ENCODE peak calls at places on chromosomes 3 and 15, in seven cellular contexts. One of them, this sample, is unnamed.

GRCh38 chr15:101439285-101439919 is 50.1 kb downstream of the PCSK6 start:
- DNase-seq in pancreas: no peak
- DNase-seq in stimulated activated CD4-positive, alpha-beta T cell treated with anti-CD3 and anti-CD28 coated beads, TNF-alpha, amount 100 ng/mL, for 4 hours: no peak
- DNase-seq in cardiac fibroblast: peak
- DNase-seq in psoas muscle: peak
- DNase-seq in RKO: no peak
- DNase-seq in A549: peak
- DNase-seq in this sample: peak

GRCh38 chr3:69296995-69297394 is 88.9 kb downstream of the FRMD4B start:
- DNase-seq in pancreas: no peak
- DNase-seq in stimulated activated CD4-positive, alpha-beta T cell treated with anti-CD3 and anti-CD28 coated beads, TNF-alpha, amount 100 ng/mL, for 4 hours: no peak
- DNase-seq in cardiac fibroblast: no peak
- DNase-seq in psoas muscle: no peak
- DNase-seq in RKO: no peak
- DNase-seq in A549: no peak
- DNase-seq in this sample: no peak

GRCh38 chr3:71949403-71949802 is 164.5 kb upstream of the PROK2 start:
- DNase-seq in pancreas: no peak
- DNase-seq in stimulated activated CD4-positive, alpha-beta T cell treated with anti-CD3 and anti-CD28 coated beads, TNF-alpha, amount 100 ng/mL, for 4 hours: no peak
- DNase-seq in cardiac fibroblast: no peak
- DNase-seq in psoas muscle: no peak
- DNase-seq in RKO: no peak
- DNase-seq in A549: no peak
- DNase-seq in this sample: no peak

GRCh38 chr3:172568713-172569112 is 45.5 kb upstream of the TNFSF10 start:
- DNase-seq in pancreas: no peak
- DNase-seq in stimulated activated CD4-positive, alpha-beta T cell treated with anti-CD3 and anti-CD28 coated beads, TNF-alpha, amount 100 ng/mL, for 4 hours: no peak
- DNase-seq in cardiac fibroblast: no peak
- DNase-seq in psoas muscle: no peak
- DNase-seq in RKO: no peak
- DNase-seq in A549: no peak
- DNase-seq in this sample: no peak

GRCh38 chr3:153029350-153029749 is 132.7 kb upstream of the RAP2B start:
- DNase-seq in pancreas: no peak
- DNase-seq in stimulated activated CD4-positive, alpha-beta T cell treated with anti-CD3 and anti-CD28 coated beads, TNF-alpha, amount 100 ng/mL, for 4 hours: no peak
- DNase-seq in cardiac fibroblast: peak
- DNase-seq in psoas muscle: no peak
- DNase-seq in RKO: no peak
- DNase-seq in A549: no peak
- DNase-seq in this sample: no peak

GRCh38 chr15:88586401-88587162 is 34.6 kb upstream of the AEN start:
- DNase-seq in pancreas: no peak
- DNase-seq in stimulated activated CD4-positive, alpha-beta T cell treated with anti-CD3 and anti-CD28 coated beads, TNF-alpha, amount 100 ng/mL, for 4 hours: no peak
- DNase-seq in cardiac fibroblast: peak
- DNase-seq in psoas muscle: no peak
- DNase-seq in RKO: peak
- DNase-seq in A549: no peak
- DNase-seq in this sample: no peak

GRCh38 chr15:40697916-40698315 is 2.9 kb downstream of the RAD51 start:
- DNase-seq in pancreas: no peak
- DNase-seq in stimulated activated CD4-positive, alpha-beta T cell treated with anti-CD3 and anti-CD28 coated beads, TNF-alpha, amount 100 ng/mL, for 4 hours: no peak
- DNase-seq in cardiac fibroblast: no peak
- DNase-seq in psoas muscle: no peak
- DNase-seq in RKO: no peak
- DNase-seq in A549: no peak
- DNase-seq in this sample: no peak

GRCh38 chr15:77181305-77182074 is 110.6 kb upstream of the TSPAN3 start:
- DNase-seq in pancreas: no peak
- DNase-seq in stimulated activated CD4-positive, alpha-beta T cell treated with anti-CD3 and anti-CD28 coated beads, TNF-alpha, amount 100 ng/mL, for 4 hours: no peak
- DNase-seq in cardiac fibroblast: no peak
- DNase-seq in psoas muscle: no peak
- DNase-seq in RKO: no peak
- DNase-seq in A549: no peak
- DNase-seq in this sample: no peak

GRCh38 chr3:51503007-51503406 is 3.2 kb upstream of the DCAF1 start:
- DNase-seq in pancreas: no peak
- DNase-seq in stimulated activated CD4-positive, alpha-beta T cell treated with anti-CD3 and anti-CD28 coated beads, TNF-alpha, amount 100 ng/mL, for 4 hours: no peak
- DNase-seq in cardiac fibroblast: no peak
- DNase-seq in psoas muscle: no peak
- DNase-seq in RKO: no peak
- DNase-seq in A549: no peak
- DNase-seq in this sample: no peak

GRCh38 chr3:140570602-140571001 is 107.3 kb upstream of the TRIM42 start:
- DNase-seq in pancreas: no peak
- DNase-seq in stimulated activated CD4-positive, alpha-beta T cell treated with anti-CD3 and anti-CD28 coated beads, TNF-alpha, amount 100 ng/mL, for 4 hours: no peak
- DNase-seq in cardiac fibroblast: no peak
- DNase-seq in psoas muscle: no peak
- DNase-seq in RKO: no peak
- DNase-seq in A549: no peak
- DNase-seq in this sample: no peak

GRCh38 chr3:194137314-194138097 is 1.6 kb downstream of the HES1 start:
- DNase-seq in pancreas: peak
- DNase-seq in stimulated activated CD4-positive, alpha-beta T cell treated with anti-CD3 and anti-CD28 coated beads, TNF-alpha, amount 100 ng/mL, for 4 hours: peak
- DNase-seq in cardiac fibroblast: peak
- DNase-seq in psoas muscle: peak
- DNase-seq in RKO: peak
- DNase-seq in A549: peak
- DNase-seq in this sample: peak

GRCh38 chr15:80978685-80979084 is 10.9 kb downstream of the MESD start:
- DNase-seq in pancreas: no peak
- DNase-seq in stimulated activated CD4-positive, alpha-beta T cell treated with anti-CD3 and anti-CD28 coated beads, TNF-alpha, amount 100 ng/mL, for 4 hours: no peak
- DNase-seq in cardiac fibroblast: no peak
- DNase-seq in psoas muscle: no peak
- DNase-seq in RKO: peak
- DNase-seq in A549: no peak
- DNase-seq in this sample: no peak

GRCh38 chr3:124774841-124775402 is 44.7 kb downstream of the UMPS start:
- DNase-seq in pancreas: no peak
- DNase-seq in stimulated activated CD4-positive, alpha-beta T cell treated with anti-CD3 and anti-CD28 coated beads, TNF-alpha, amount 100 ng/mL, for 4 hours: no peak
- DNase-seq in cardiac fibroblast: no peak
- DNase-seq in psoas muscle: no peak
- DNase-seq in RKO: no peak
- DNase-seq in A549: no peak
- DNase-seq in this sample: no peak

GRCh38 chr3:61521229-61521628 is 40.1 kb upstream of the PTPRG start:
- DNase-seq in pancreas: no peak
- DNase-seq in stimulated activated CD4-positive, alpha-beta T cell treated with anti-CD3 and anti-CD28 coated beads, TNF-alpha, amount 100 ng/mL, for 4 hours: no peak
- DNase-seq in cardiac fibroblast: no peak
- DNase-seq in psoas muscle: no peak
- DNase-seq in RKO: no peak
- DNase-seq in A549: no peak
- DNase-seq in this sample: no peak

GRCh38 chr15:35206060-35206675 is 121.1 kb upstream of the NANOGP8 start:
- DNase-seq in pancreas: no peak
- DNase-seq in stimulated activated CD4-positive, alpha-beta T cell treated with anti-CD3 and anti-CD28 coated beads, TNF-alpha, amount 100 ng/mL, for 4 hours: no peak
- DNase-seq in cardiac fibroblast: peak
- DNase-seq in psoas muscle: no peak
- DNase-seq in RKO: peak
- DNase-seq in A549: peak
- DNase-seq in this sample: no peak

GRCh38 chr3:57729339-57730039 is 26.6 kb upstream of the SLMAP start:
- DNase-seq in pancreas: no peak
- DNase-seq in stimulated activated CD4-positive, alpha-beta T cell treated with anti-CD3 and anti-CD28 coated beads, TNF-alpha, amount 100 ng/mL, for 4 hours: no peak
- DNase-seq in cardiac fibroblast: no peak
- DNase-seq in psoas muscle: no peak
- DNase-seq in RKO: no peak
- DNase-seq in A549: no peak
- DNase-seq in this sample: no peak

GRCh38 chr3:5057217-5057616 is 64.9 kb upstream of the ARL8B start:
- DNase-seq in pancreas: no peak
- DNase-seq in stimulated activated CD4-positive, alpha-beta T cell treated with anti-CD3 and anti-CD28 coated beads, TNF-alpha, amount 100 ng/mL, for 4 hours: no peak
- DNase-seq in cardiac fibroblast: no peak
- DNase-seq in psoas muscle: no peak
- DNase-seq in RKO: no peak
- DNase-seq in A549: no peak
- DNase-seq in this sample: no peak

GRCh38 chr3:131361464-131362421 is 19.8 kb upstream of the NUDT16 start:
- DNase-seq in pancreas: peak
- DNase-seq in stimulated activated CD4-positive, alpha-beta T cell treated with anti-CD3 and anti-CD28 coated beads, TNF-alpha, amount 100 ng/mL, for 4 hours: no peak
- DNase-seq in cardiac fibroblast: peak
- DNase-seq in psoas muscle: peak
- DNase-seq in RKO: peak
- DNase-seq in A549: peak
- DNase-seq in this sample: peak

GRCh38 chr3:195247863-195248189 is 23.1 kb downstream of the XXYLT1 start:
- DNase-seq in pancreas: no peak
- DNase-seq in stimulated activated CD4-positive, alpha-beta T cell treated with anti-CD3 and anti-CD28 coated beads, TNF-alpha, amount 100 ng/mL, for 4 hours: no peak
- DNase-seq in cardiac fibroblast: no peak
- DNase-seq in psoas muscle: no peak
- DNase-seq in RKO: no peak
- DNase-seq in A549: no peak
- DNase-seq in this sample: no peak

GRCh38 chr3:51198476-51198875 is 186.6 kb upstream of the MANF start:
- DNase-seq in pancreas: no peak
- DNase-seq in stimulated activated CD4-positive, alpha-beta T cell treated with anti-CD3 and anti-CD28 coated beads, TNF-alpha, amount 100 ng/mL, for 4 hours: no peak
- DNase-seq in cardiac fibroblast: no peak
- DNase-seq in psoas muscle: no peak
- DNase-seq in RKO: no peak
- DNase-seq in A549: no peak
- DNase-seq in this sample: no peak

GRCh38 chr3:34361921-34362320 is 563.5 kb downstream of the PDCD6IP start:
- DNase-seq in pancreas: no peak
- DNase-seq in stimulated activated CD4-positive, alpha-beta T cell treated with anti-CD3 and anti-CD28 coated beads, TNF-alpha, amount 100 ng/mL, for 4 hours: no peak
- DNase-seq in cardiac fibroblast: no peak
- DNase-seq in psoas muscle: no peak
- DNase-seq in RKO: no peak
- DNase-seq in A549: no peak
- DNase-seq in this sample: no peak

GRCh38 chr3:146746190-146746589 is 141.0 kb upstream of the PLSCR5 start:
- DNase-seq in pancreas: no peak
- DNase-seq in stimulated activated CD4-positive, alpha-beta T cell treated with anti-CD3 and anti-CD28 coated beads, TNF-alpha, amount 100 ng/mL, for 4 hours: no peak
- DNase-seq in cardiac fibroblast: peak
- DNase-seq in psoas muscle: no peak
- DNase-seq in RKO: no peak
- DNase-seq in A549: no peak
- DNase-seq in this sample: no peak

GRCh38 chr15:45089712-45090373 is 24.1 kb downstream of the DUOX2 start:
- DNase-seq in pancreas: no peak
- DNase-seq in stimulated activated CD4-positive, alpha-beta T cell treated with anti-CD3 and anti-CD28 coated beads, TNF-alpha, amount 100 ng/mL, for 4 hours: no peak
- DNase-seq in cardiac fibroblast: no peak
- DNase-seq in psoas muscle: no peak
- DNase-seq in RKO: no peak
- DNase-seq in A549: no peak
- DNase-seq in this sample: no peak